ENCODE peak calls at places on chromosomes 7 and 10, in five cellular contexts. F, D, M, X and J are unnamed samples. For H3K4me1, the result is how much of the 10 kb centered on the place peaks cover.

GRCh38 chr10:127907411-127908105 is 655 bp downstream of the PTPRE start:
- DNase-seq in X (peak), D (peak), F (peak), M (peak), J (no peak)

GRCh38 chr7:135100856-135101255 is 47.0 kb upstream of the TMEM140 start:
- DNase-seq in F (no peak), D (peak), M (no peak), X (no peak), J (no peak)

GRCh38 chr10:71267508-71268240 is 51.4 kb upstream of the SLC29A3 start:
- DNase-seq in D (no peak), F (no peak), X (no peak), M (no peak), J (no peak)

GRCh38 chr7:40833541-40834234 is 698.9 kb downstream of the SUGCT start:
- DNase-seq in D (peak), M (no peak), F (no peak), X (no peak), J (no peak)

GRCh38 chr7:44320141-44320540 is 5.3 kb downstream of the CAMK2B start:
- DNase-seq in X (no peak), F (no peak), M (no peak), D (no peak), J (no peak)

GRCh38 chr7:47697533-47697932 is 115.6 kb upstream of the TNS3 start:
- DNase-seq in M (no peak), F (no peak), D (no peak), X (no peak), J (no peak)

GRCh38 chr10:68212721-68213352 is 19.1 kb downstream of the ATOH7 start:
- DNase-seq in X (no peak), M (peak), D (peak), F (no peak), J (no peak)

GRCh38 chr7:2824678-2825461 is 19.2 kb downstream of the GNA12 start:
- DNase-seq in M (no peak), D (no peak), F (peak), X (no peak), J (no peak)

GRCh38 chr7:17041324-17041723 is 159.5 kb upstream of the AGR3 start:
- DNase-seq in F (no peak), M (no peak), X (no peak), D (peak), J (no peak)

GRCh38 chr7:5679741-5680473 is 101.6 kb downstream of the RNF216 start:
- DNase-seq in X (peak), F (peak), M (no peak), D (no peak), J (no peak)

GRCh38 chr10:103637855-103638561 is 144.5 kb downstream of the NEURL1 start:
- DNase-seq in F (peak), M (no peak), D (peak), X (peak), J (no peak)

DNA sequence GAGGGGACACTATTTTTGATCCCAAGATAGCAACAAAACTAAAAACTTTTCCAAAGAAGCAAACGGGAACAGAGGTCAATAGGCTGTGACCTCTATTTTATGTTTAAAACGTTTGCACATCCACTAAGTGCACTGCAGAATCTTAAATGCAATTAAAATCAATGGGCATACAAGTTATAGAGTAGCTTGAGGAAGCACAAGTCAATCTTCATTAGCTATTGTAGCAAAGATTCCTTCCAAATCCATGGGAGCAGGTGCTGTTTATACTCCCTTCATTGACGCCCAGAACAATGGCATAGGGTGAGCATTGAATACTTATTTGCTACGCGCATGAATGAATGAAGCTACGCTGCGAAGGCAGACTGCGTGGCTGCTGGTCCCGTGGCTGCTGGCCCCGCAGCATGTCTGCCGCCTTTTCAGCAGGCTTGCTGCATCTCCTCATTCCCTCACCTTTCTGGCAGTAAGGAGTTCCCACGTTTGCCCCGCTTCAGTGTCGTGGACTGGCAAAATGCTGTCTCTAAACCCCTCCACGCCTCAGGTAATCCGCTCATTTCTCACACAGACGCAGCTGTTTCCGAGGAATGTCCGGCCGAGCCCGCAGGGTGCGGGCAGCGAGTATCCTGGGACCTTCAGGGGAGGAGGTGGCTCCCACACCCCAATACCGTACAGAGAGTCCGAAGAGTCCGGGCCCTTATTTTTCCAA is 754 bp upstream of the PHYHIPL start:
- DNase-seq in D (no peak), X (no peak), M (no peak), F (no peak), J (no peak)
- H3K4me3 ChIP-seq in D (no peak), X (peak), M (no peak), F (peak), J (no peak)

DNA sequence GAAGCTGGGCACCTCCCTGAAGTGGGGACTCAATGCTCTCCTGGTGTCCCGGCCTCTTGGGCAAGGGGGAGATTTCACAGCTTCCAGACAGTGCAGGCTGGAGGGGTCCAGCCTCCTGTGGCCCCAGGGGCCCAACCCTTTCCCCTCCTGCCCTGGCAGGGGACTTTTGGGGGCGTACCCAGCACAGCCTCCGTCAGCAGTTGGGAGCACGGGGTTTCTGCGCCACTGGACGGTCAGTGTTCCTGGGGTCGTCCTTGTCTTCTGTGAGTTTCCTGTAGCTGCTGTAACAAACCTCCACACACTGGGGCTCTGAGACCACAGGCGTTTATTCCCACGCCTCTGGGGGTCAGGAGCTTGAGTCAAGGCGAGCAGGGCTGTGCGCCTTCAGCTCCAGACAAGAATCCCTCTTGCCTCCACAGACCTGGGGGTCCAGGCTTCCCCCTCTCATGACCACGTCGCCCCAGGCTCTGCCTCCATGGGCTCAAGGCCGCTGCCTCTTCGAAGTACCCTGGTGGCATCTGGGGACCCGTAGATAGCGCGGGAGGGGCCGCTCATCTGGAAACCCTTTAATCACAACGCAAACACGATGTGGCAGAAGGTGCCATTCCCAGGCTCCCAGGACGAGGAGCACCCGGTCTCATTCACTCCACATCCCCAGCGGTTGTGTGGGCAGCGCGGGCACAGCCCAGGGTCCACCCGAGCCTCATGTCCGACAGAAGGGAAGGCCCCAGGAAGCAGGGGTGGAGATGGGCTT is 14.0 kb downstream of the PWWP2B start:
- DNase-seq in X (no peak), M (no peak), F (no peak), D (no peak), J (no peak)
- H3K4me1 ChIP-seq in X (half or more), M (under half), F (half or more), D (under half), J (under half)

GRCh38 chr10:124605001-124605370 is 139.2 kb downstream of the FAM53B start:
- DNase-seq in X (no peak), D (no peak), M (no peak), F (no peak), J (no peak)

GRCh38 chr10:124602646-124603365 is 141.2 kb downstream of the LHPP start:
- DNase-seq in F (no peak), M (no peak), X (no peak), D (no peak), J (no peak)

GRCh38 chr10:124603376-124604213 is 140.6 kb downstream of the FAM53B start:
- DNase-seq in M (no peak), F (no peak), D (no peak), X (no peak), J (no peak)

GRCh38 chr10:124605481-124605855 is 138.7 kb downstream of the FAM53B start:
- DNase-seq in D (no peak), M (no peak), X (no peak), F (no peak), J (no peak)

GRCh38 chr10:124604214-124605000 is 139.8 kb downstream of the FAM53B start:
- DNase-seq in M (no peak), X (peak), F (no peak), D (no peak), J (no peak)
- H3K27ac ChIP-seq in M (no peak), X (no peak), F (no peak), D (no peak), J (no peak)

GRCh38 chr10:99777918-99778716 is 4.3 kb upstream of the ABCC2 start:
- DNase-seq in X (no peak), F (no peak), D (no peak), M (no peak), J (no peak)

GRCh38 chr10:99775850-99776249 is 6.6 kb upstream of the ABCC2 start:
- DNase-seq in X (no peak), F (no peak), M (no peak), D (peak), J (no peak)

GRCh38 chr10:99781734-99782429 is 558 bp upstream of the ABCC2 start:
- DNase-seq in M (no peak), X (no peak), F (no peak), D (no peak), J (no peak)

GRCh38 chr10:99782447-99783286 is at the start of gene ABCC2:
- DNase-seq in M (no peak), F (no peak), X (no peak), D (no peak), J (no peak)

DNA sequence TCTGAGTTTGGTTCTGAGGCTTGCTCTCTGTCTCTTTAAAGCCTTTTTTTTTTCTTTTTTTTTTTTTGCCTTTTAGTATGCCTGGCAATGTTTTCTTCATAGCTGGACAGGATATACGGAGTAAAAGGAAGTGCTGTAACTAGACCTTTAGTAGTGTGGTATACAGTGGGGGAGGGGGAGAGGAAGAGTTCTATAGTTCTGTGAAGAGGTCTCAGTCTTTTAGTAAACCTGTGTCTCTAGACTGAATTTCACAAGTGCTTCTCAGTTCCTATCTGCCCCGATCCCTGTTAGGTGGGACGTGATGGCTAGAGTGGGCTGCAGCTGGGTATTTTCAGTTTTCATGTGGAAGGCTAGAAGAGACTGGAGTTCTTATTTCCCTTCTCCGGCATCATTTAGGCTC is 3.1 kb upstream of the ABCC2 start:
- DNase-seq in X (no peak), M (no peak), F (no peak), D (peak), J (no peak)
- H3K4me3 ChIP-seq in X (no peak), M (no peak), F (no peak), D (peak), J (no peak)